ENCODE peak calls at places on chromosomes 13 and 19, in ten cellular contexts. J, K, Z, E, X, C, P, W, M and G are unnamed samples.

GRCh38 chr19:11678504-11678903 is 60.2 kb downstream of the ZNF823 start:
- DNase-seq in W (no peak), J (no peak), X (no peak), C (no peak), Z (no peak), K (no peak), E (no peak), P (no peak), M (no peak), G (no peak)

GRCh38 chr19:38021356-38021755 is 114.3 kb downstream of the SIPA1L3 start:
- DNase-seq in C (no peak), K (no peak), P (no peak), Z (no peak), W (no peak), E (no peak), M (no peak), J (no peak), X (no peak), G (no peak)

GRCh38 chr19:18924684-18925213 is 5.2 kb downstream of the DDX49 start:
- DNase-seq in M (no peak), W (no peak), X (no peak), P (no peak), Z (no peak), J (no peak), E (no peak), C (no peak), K (no peak), G (no peak)

GRCh38 chr13:74219571-74219970 is 85.4 kb upstream of the KLF12 start:
- DNase-seq in J (no peak), C (peak), P (no peak), Z (no peak), X (no peak), E (no peak), W (no peak), K (no peak), M (no peak), G (no peak)

GRCh38 chr19:35716985-35717664 is 678 bp upstream of the KMT2B start:
- DNase-seq in C (peak), E (peak), X (peak), W (peak), P (peak), J (peak), K (peak), M (peak), Z (peak), G (peak)

GRCh38 chr13:109783447-109783814 is 3.0 kb downstream of the IRS2 start:
- DNase-seq in C (no peak), E (peak), X (no peak), Z (no peak), J (no peak), W (no peak), P (peak), M (no peak), K (no peak), G (no peak)

GRCh38 chr13:108322206-108322824 is 52.8 kb downstream of the TNFSF13B start:
- DNase-seq in K (no peak), E (peak), Z (peak), X (no peak), W (no peak), M (no peak), C (peak), P (no peak), J (no peak), G (peak)

GRCh38 chr19:10736916-10737551 is 19.2 kb downstream of the DNM2 start:
- DNase-seq in W (no peak), J (no peak), C (no peak), X (no peak), P (no peak), Z (no peak), M (peak), K (no peak), E (no peak), G (no peak)

GRCh38 chr19:47446534-47447469 is 24.9 kb downstream of the SLC8A2 start:
- DNase-seq in Z (no peak), X (no peak), J (no peak), P (no peak), K (no peak), E (peak), M (peak), W (no peak), C (no peak), G (peak)

GRCh38 chr19:17448190-17448967 is at the start of gene TMEM221:
- DNase-seq in M (peak), W (peak), E (peak), K (peak), J (no peak), C (no peak), Z (peak), P (no peak), X (no peak), G (peak)

GRCh38 chr13:102721800-102722231 is 27.0 kb upstream of the METTL21C start:
- DNase-seq in J (peak), X (no peak), Z (no peak), C (peak), K (no peak), E (no peak), M (no peak), W (peak), P (no peak), G (no peak)

GRCh38 chr13:76969488-76970365 is 21.4 kb downstream of the ACOD1 start:
- DNase-seq in X (no peak), W (no peak), P (no peak), Z (no peak), J (no peak), K (no peak), C (peak), E (no peak), M (no peak), G (no peak)

GRCh38 chr19:44552324-44552723 is 22.8 kb upstream of the CEACAM20 start:
- DNase-seq in Z (no peak), K (no peak), W (no peak), P (no peak), E (peak), C (peak), X (no peak), J (no peak), M (no peak), G (peak)

GRCh38 chr19:45630463-45630862 is 8.7 kb downstream of the EML2 start:
- DNase-seq in K (no peak), J (peak), X (no peak), Z (no peak), E (no peak), M (no peak), W (no peak), P (no peak), C (peak), G (no peak)

GRCh38 chr13:44230071-44230470 is 143.6 kb upstream of the SERP2 start:
- DNase-seq in Z (no peak), C (no peak), J (no peak), P (no peak), X (no peak), M (no peak), E (no peak), W (no peak), K (no peak), G (no peak)

GRCh38 chr13:50016421-50016820 is 1.2 kb downstream of the KCNRG start:
- DNase-seq in E (no peak), J (peak), C (no peak), X (no peak), M (no peak), P (no peak), W (no peak), Z (no peak), K (no peak), G (no peak)

GRCh38 chr13:43684947-43685725 is 101.6 kb downstream of the ENOX1 start:
- DNase-seq in E (peak), P (no peak), C (no peak), W (no peak), X (no peak), K (no peak), Z (no peak), M (no peak), J (no peak), G (no peak)

GRCh38 chr19:35403116-35403760 is 32.4 kb downstream of the GPR42 start:
- DNase-seq in Z (no peak), P (no peak), J (no peak), E (no peak), W (no peak), X (no peak), C (no peak), M (no peak), K (no peak), G (no peak)

GRCh38 chr19:50669319-50670101 is 20.3 kb downstream of the C19orf81 start:
- DNase-seq in M (no peak), E (peak), J (no peak), P (no peak), W (peak), Z (peak), X (no peak), C (peak), K (peak), G (no peak)

GRCh38 chr13:27172495-27172842 is 858 bp upstream of the USP12 start:
- DNase-seq in M (no peak), X (no peak), E (peak), K (no peak), P (no peak), C (peak), W (peak), Z (peak), J (no peak), G (peak)

GRCh38 chr13:74891610-74892009 is 590.4 kb downstream of the TBC1D4 start:
- DNase-seq in Z (no peak), M (no peak), P (no peak), W (no peak), J (no peak), X (no peak), E (peak), K (no peak), C (no peak), G (no peak)

GRCh38 chr19:27867981-27868380 is 1345.0 kb downstream of the UQCRFS1 start:
- DNase-seq in P (no peak), C (no peak), K (no peak), Z (no peak), X (no peak), E (no peak), M (no peak), J (no peak), W (no peak), G (no peak)

GRCh38 chr13:36766295-36766694 is 52.7 kb upstream of the RFXAP start:
- DNase-seq in X (no peak), Z (no peak), P (no peak), E (peak), J (no peak), K (no peak), C (peak), W (no peak), M (no peak), G (no peak)

GRCh38 chr13:31699650-31700049 is 39.7 kb upstream of the RXFP2 start:
- DNase-seq in X (no peak), E (no peak), K (no peak), M (no peak), P (no peak), J (no peak), Z (no peak), W (no peak), C (no peak), G (no peak)

GRCh38 chr13:41383400-41383799 is 72.3 kb downstream of the NAA16 start:
- DNase-seq in M (no peak), C (peak), Z (no peak), E (no peak), W (no peak), J (no peak), X (no peak), P (no peak), K (no peak), G (no peak)

GRCh38 chr19:8041553-8041952 is 11.0 kb upstream of the CCL25 start:
- DNase-seq in P (no peak), E (peak), Z (no peak), W (no peak), C (no peak), K (no peak), J (no peak), M (no peak), X (no peak), G (peak)

GRCh38 chr13:41514853-41515395 is 57.6 kb downstream of the RGCC start:
- DNase-seq in J (no peak), Z (no peak), K (no peak), W (no peak), X (no peak), E (no peak), M (no peak), C (no peak), P (no peak), G (no peak)

GRCh38 chr13:25990801-25991200 is 61.0 kb downstream of the SHISA2 start:
- DNase-seq in Z (no peak), W (no peak), P (no peak), J (no peak), C (peak), E (no peak), M (no peak), X (no peak), K (no peak), G (no peak)

GRCh38 chr19:47483800-47484690 is at the start of gene KPTN:
- DNase-seq in J (peak), C (peak), X (peak), K (peak), P (peak), W (peak), M (peak), Z (peak), E (peak), G (peak)

GRCh38 chr13:66586489-66586888 is 643.6 kb downstream of the PCDH9 start:
- DNase-seq in C (no peak), M (no peak), P (no peak), K (no peak), X (no peak), E (no peak), W (no peak), J (no peak), Z (no peak), G (no peak)

GRCh38 chr13:83691966-83692365 is 190.3 kb downstream of the SLITRK1 start:
- DNase-seq in J (peak), C (peak), W (no peak), X (no peak), E (no peak), K (no peak), P (no peak), M (no peak), Z (no peak), G (no peak)

GRCh38 chr13:99289674-99290337 is 17.4 kb downstream of the GPR183 start:
- DNase-seq in X (no peak), C (no peak), M (no peak), J (no peak), K (no peak), W (peak), P (no peak), E (no peak), Z (no peak), G (no peak)

GRCh38 chr13:91406619-91407018 is 8.2 kb downstream of the GPC5 start:
- DNase-seq in C (peak), K (no peak), E (peak), J (no peak), W (peak), Z (peak), X (no peak), P (no peak), M (no peak), G (peak)

GRCh38 chr13:87712012-87712411 is 40.8 kb downstream of the SLITRK5 start:
- DNase-seq in E (no peak), J (no peak), P (no peak), K (no peak), X (no peak), W (no peak), C (no peak), Z (no peak), M (no peak), G (no peak)

GRCh38 chr13:28568286-28568685 is 73.4 kb upstream of the FLT1 start:
- DNase-seq in J (no peak), P (no peak), W (no peak), E (peak), K (no peak), Z (no peak), M (peak), C (peak), X (no peak), G (no peak)

GRCh38 chr13:73073050-73073449 is 14.2 kb downstream of the KLF5 start:
- DNase-seq in W (no peak), P (no peak), E (no peak), K (no peak), Z (no peak), J (no peak), X (no peak), M (no peak), C (no peak), G (no peak)

GRCh38 chr19:43470288-43470687 is 4.9 kb upstream of the LYPD3 start:
- DNase-seq in W (no peak), C (no peak), M (no peak), X (no peak), E (no peak), Z (no peak), K (peak), J (no peak), P (no peak), G (no peak)